ENCODE peak calls at places on chromosomes 4 and X, in five cellular contexts. One of them, this sample, is unnamed.
A peak's percentile ranks its signal among the peaks of the same experiment; 100 is the strongest.

GRCh38 chrX:18406531-18407266 is 18.7 kb upstream of the CDKL5 start:
- DNase-seq in Kasumi-1: no peak
- DNase-seq in GM12878: no peak
- DNase-seq in HCT116: no peak
- DNase-seq in IMR-90: peak; percentile 40
- DNase-seq in this sample: no peak

GRCh38 chr4:10730019-10730418 is 45.5 kb upstream of the CLNK start:
- DNase-seq in Kasumi-1: no peak
- DNase-seq in GM12878: peak; percentile 64
- DNase-seq in HCT116: no peak
- DNase-seq in IMR-90: no peak
- DNase-seq in this sample: no peak

GRCh38 chr4:90220453-90220852 is 93.3 kb downstream of the CCSER1 start:
- DNase-seq in Kasumi-1: no peak
- DNase-seq in GM12878: no peak
- DNase-seq in HCT116: no peak
- DNase-seq in IMR-90: no peak
- DNase-seq in this sample: no peak

GRCh38 chr4:183400035-183400434 is 44.4 kb upstream of the CDKN2AIP start:
- DNase-seq in Kasumi-1: no peak
- DNase-seq in GM12878: no peak
- DNase-seq in HCT116: no peak
- DNase-seq in IMR-90: no peak
- DNase-seq in this sample: no peak

GRCh38 chr4:1576200-1576960 is 107.7 kb downstream of the FAM53A start:
- DNase-seq in Kasumi-1: no peak
- DNase-seq in GM12878: no peak
- DNase-seq in HCT116: no peak
- DNase-seq in IMR-90: no peak
- DNase-seq in this sample: no peak

GRCh38 chrX:129161108-129161507 is 362.2 kb downstream of the SMARCA1 start:
- DNase-seq in Kasumi-1: no peak
- DNase-seq in GM12878: no peak
- DNase-seq in HCT116: no peak
- DNase-seq in IMR-90: no peak
- DNase-seq in this sample: no peak

GRCh38 chr4:33948921-33949320 is 2295.4 kb downstream of the ARAP2 start:
- DNase-seq in Kasumi-1: no peak
- DNase-seq in GM12878: no peak
- DNase-seq in HCT116: no peak
- DNase-seq in IMR-90: no peak
- DNase-seq in this sample: no peak

GRCh38 chrX:110394653-110395052 is 36.0 kb downstream of the RTL9 start:
- DNase-seq in Kasumi-1: no peak
- DNase-seq in GM12878: no peak
- DNase-seq in HCT116: no peak
- DNase-seq in IMR-90: peak; percentile 86
- DNase-seq in this sample: no peak

GRCh38 chrX:69117876-69118526 is 47.3 kb downstream of the PJA1 start:
- DNase-seq in Kasumi-1: no peak
- DNase-seq in GM12878: no peak
- DNase-seq in HCT116: no peak
- DNase-seq in IMR-90: no peak
- DNase-seq in this sample: no peak

GRCh38 chr4:83771113-83771705 is 235.3 kb downstream of the GPAT3 start:
- DNase-seq in Kasumi-1: peak; percentile 50
- DNase-seq in GM12878: no peak
- DNase-seq in HCT116: peak; percentile 51
- DNase-seq in IMR-90: peak; percentile 60
- DNase-seq in this sample: no peak